ENCODE peak calls at places on chromosomes 13 and 19, in five cellular contexts. One of them, this sample, is unnamed.

GRCh38 chr13:31908696-31909386 is 122.7 kb upstream of the FRY start:
- DNase-seq in AG09309: no peak
- DNase-seq in sciatic nerve: no peak
- DNase-seq in activated B cell treated with CpG ODN at 0.5 μM for 24 hours: no peak
- DNase-seq in pancreas: no peak
- DNase-seq in this sample: no peak

GRCh38 chr19:18847516-18848463 is 16.0 kb downstream of the UPF1 start:
- DNase-seq in activated B cell treated with CpG ODN at 0.5 μM for 24 hours: no peak
- DNase-seq in AG09309: peak
- DNase-seq in sciatic nerve: no peak
- DNase-seq in pancreas: no peak
- DNase-seq in this sample: no peak

GRCh38 chr19:45331411-45331810 is 8.7 kb upstream of the CKM start:
- DNase-seq in activated B cell treated with CpG ODN at 0.5 μM for 24 hours: no peak
- DNase-seq in sciatic nerve: no peak
- DNase-seq in AG09309: no peak
- DNase-seq in pancreas: no peak
- DNase-seq in this sample: no peak

GRCh38 chr19:31715249-31715944 is 366.2 kb upstream of the TSHZ3 start:
- DNase-seq in pancreas: no peak
- DNase-seq in AG09309: no peak
- DNase-seq in sciatic nerve: peak
- DNase-seq in activated B cell treated with CpG ODN at 0.5 μM for 24 hours: no peak
- DNase-seq in this sample: no peak

GRCh38 chr13:99190147-99190985 is 10.3 kb upstream of the UBAC2 start:
- DNase-seq in sciatic nerve: no peak
- DNase-seq in pancreas: no peak
- DNase-seq in activated B cell treated with CpG ODN at 0.5 μM for 24 hours: no peak
- DNase-seq in AG09309: no peak
- DNase-seq in this sample: no peak

GRCh38 chr19:30227661-30228112 is 144.5 kb upstream of the ZNF536 start:
- DNase-seq in AG09309: no peak
- DNase-seq in activated B cell treated with CpG ODN at 0.5 μM for 24 hours: peak
- DNase-seq in sciatic nerve: peak
- DNase-seq in pancreas: peak
- DNase-seq in this sample: no peak

GRCh38 chr19:54191671-54192453 is 754 bp downstream of the TSEN34 start:
- DNase-seq in pancreas: no peak
- DNase-seq in sciatic nerve: no peak
- DNase-seq in AG09309: no peak
- DNase-seq in activated B cell treated with CpG ODN at 0.5 μM for 24 hours: no peak
- DNase-seq in this sample: no peak

GRCh38 chr19:30169196-30169900 is 202.8 kb upstream of the ZNF536 start:
- DNase-seq in sciatic nerve: peak
- DNase-seq in activated B cell treated with CpG ODN at 0.5 μM for 24 hours: no peak
- DNase-seq in pancreas: no peak
- DNase-seq in AG09309: no peak
- DNase-seq in this sample: no peak

GRCh38 chr19:4656102-4656501 is 14.0 kb downstream of the MYDGF start:
- DNase-seq in pancreas: no peak
- DNase-seq in sciatic nerve: no peak
- DNase-seq in activated B cell treated with CpG ODN at 0.5 μM for 24 hours: no peak
- DNase-seq in AG09309: no peak
- DNase-seq in this sample: no peak

GRCh38 chr19:3955688-3956087 is 15.2 kb downstream of the DAPK3 start:
- DNase-seq in AG09309: no peak
- DNase-seq in sciatic nerve: no peak
- DNase-seq in pancreas: no peak
- DNase-seq in activated B cell treated with CpG ODN at 0.5 μM for 24 hours: no peak
- DNase-seq in this sample: no peak

GRCh38 chr13:80109313-80109712 is 231.6 kb downstream of the SPRY2 start:
- DNase-seq in pancreas: no peak
- DNase-seq in activated B cell treated with CpG ODN at 0.5 μM for 24 hours: no peak
- DNase-seq in AG09309: no peak
- DNase-seq in sciatic nerve: no peak
- DNase-seq in this sample: no peak

GRCh38 chr19:45558399-45558878 is 26.2 kb downstream of the OPA3 start:
- DNase-seq in activated B cell treated with CpG ODN at 0.5 μM for 24 hours: peak
- DNase-seq in AG09309: no peak
- DNase-seq in pancreas: peak
- DNase-seq in sciatic nerve: no peak
- DNase-seq in this sample: no peak

GRCh38 chr13:44768775-44769578 is 192.8 kb upstream of the TSC22D1 start:
- DNase-seq in pancreas: no peak
- DNase-seq in AG09309: peak
- DNase-seq in activated B cell treated with CpG ODN at 0.5 μM for 24 hours: no peak
- DNase-seq in sciatic nerve: no peak
- DNase-seq in this sample: no peak

GRCh38 chr13:28338202-28338601 is 156.7 kb downstream of the FLT1 start:
- DNase-seq in pancreas: no peak
- DNase-seq in sciatic nerve: no peak
- DNase-seq in activated B cell treated with CpG ODN at 0.5 μM for 24 hours: no peak
- DNase-seq in AG09309: no peak
- DNase-seq in this sample: no peak

GRCh38 chr13:111233080-111233479 is 87.4 kb upstream of the TEX29 start:
- DNase-seq in pancreas: no peak
- DNase-seq in activated B cell treated with CpG ODN at 0.5 μM for 24 hours: no peak
- DNase-seq in sciatic nerve: no peak
- DNase-seq in AG09309: no peak
- DNase-seq in this sample: no peak

GRCh38 chr19:3455960-3456601 is 24.2 kb downstream of the SMIM24 start:
- DNase-seq in pancreas: peak
- DNase-seq in AG09309: no peak
- DNase-seq in activated B cell treated with CpG ODN at 0.5 μM for 24 hours: no peak
- DNase-seq in sciatic nerve: no peak
- DNase-seq in this sample: no peak

GRCh38 chr19:36128392-36128736 is 11.5 kb upstream of the CAPNS1 start:
- DNase-seq in pancreas: no peak
- DNase-seq in sciatic nerve: no peak
- DNase-seq in AG09309: no peak
- DNase-seq in activated B cell treated with CpG ODN at 0.5 μM for 24 hours: no peak
- DNase-seq in this sample: no peak

GRCh38 chr19:50461066-50461875 is 15.0 kb upstream of the EMC10 start:
- DNase-seq in pancreas: no peak
- DNase-seq in activated B cell treated with CpG ODN at 0.5 μM for 24 hours: peak
- DNase-seq in AG09309: peak
- DNase-seq in sciatic nerve: peak
- DNase-seq in this sample: peak

GRCh38 chr19:38993271-38993670 is 17.7 kb upstream of the FBXO17 start:
- DNase-seq in activated B cell treated with CpG ODN at 0.5 μM for 24 hours: no peak
- DNase-seq in sciatic nerve: no peak
- DNase-seq in pancreas: no peak
- DNase-seq in AG09309: no peak
- DNase-seq in this sample: peak

GRCh38 chr13:97223711-97224461 is 1.8 kb downstream of the MBNL2 start:
- DNase-seq in activated B cell treated with CpG ODN at 0.5 μM for 24 hours: peak
- DNase-seq in pancreas: peak
- DNase-seq in sciatic nerve: no peak
- DNase-seq in AG09309: peak
- DNase-seq in this sample: peak

GRCh38 chr13:109680930-109681329 is 105.5 kb downstream of the IRS2 start:
- DNase-seq in sciatic nerve: no peak
- DNase-seq in AG09309: no peak
- DNase-seq in activated B cell treated with CpG ODN at 0.5 μM for 24 hours: no peak
- DNase-seq in pancreas: no peak
- DNase-seq in this sample: no peak

GRCh38 chr19:6066661-6067646 is 43.3 kb downstream of the RFX2 start:
- DNase-seq in activated B cell treated with CpG ODN at 0.5 μM for 24 hours: no peak
- DNase-seq in AG09309: peak
- DNase-seq in pancreas: peak
- DNase-seq in sciatic nerve: peak
- DNase-seq in this sample: no peak

GRCh38 chr13:72473321-72473720 is 254.1 kb downstream of the MZT1 start:
- DNase-seq in pancreas: no peak
- DNase-seq in activated B cell treated with CpG ODN at 0.5 μM for 24 hours: no peak
- DNase-seq in AG09309: no peak
- DNase-seq in sciatic nerve: no peak
- DNase-seq in this sample: no peak

GRCh38 chr19:28601723-28602440 is 611.1 kb downstream of the UQCRFS1 start:
- DNase-seq in AG09309: no peak
- DNase-seq in pancreas: no peak
- DNase-seq in sciatic nerve: no peak
- DNase-seq in activated B cell treated with CpG ODN at 0.5 μM for 24 hours: no peak
- DNase-seq in this sample: no peak

GRCh38 chr19:45547965-45548609 is 36.5 kb downstream of the OPA3 start:
- DNase-seq in pancreas: no peak
- DNase-seq in sciatic nerve: no peak
- DNase-seq in activated B cell treated with CpG ODN at 0.5 μM for 24 hours: no peak
- DNase-seq in AG09309: peak
- DNase-seq in this sample: peak

GRCh38 chr19:40348961-40349507 is 539 bp downstream of the PLD3 start:
- DNase-seq in activated B cell treated with CpG ODN at 0.5 μM for 24 hours: no peak
- DNase-seq in AG09309: peak
- DNase-seq in sciatic nerve: no peak
- DNase-seq in pancreas: no peak
- DNase-seq in this sample: peak

GRCh38 chr19:1591421-1592022 is 1.1 kb downstream of the MBD3 start:
- DNase-seq in sciatic nerve: no peak
- DNase-seq in pancreas: no peak
- DNase-seq in activated B cell treated with CpG ODN at 0.5 μM for 24 hours: no peak
- DNase-seq in AG09309: no peak
- DNase-seq in this sample: no peak

GRCh38 chr13:73981595-73981994 is 152.6 kb downstream of the KLF12 start:
- DNase-seq in activated B cell treated with CpG ODN at 0.5 μM for 24 hours: no peak
- DNase-seq in pancreas: no peak
- DNase-seq in sciatic nerve: no peak
- DNase-seq in AG09309: no peak
- DNase-seq in this sample: no peak